ENCODE peak calls at places on chromosomes 6 and 20, in seven cellular contexts. O is fibroblast of lung, K is mesenchymal stem cell, P is HCT116, F is IMR-90, E is mammary epithelial cell, M is neuronal stem cell. U is an unnamed sample.

GRCh38 chr6:139943391-139943790 is 568.9 kb upstream of the CITED2 start:
- DNase-seq in F (peak), K (peak), O (peak), P (no peak), M (no peak), E (peak), U (peak)

GRCh38 chr6:11218077-11218392 is 14.4 kb downstream of the NEDD9 start:
- DNase-seq in M (no peak), O (no peak), F (no peak), P (no peak), K (no peak), E (no peak), U (no peak)

GRCh38 chr20:24837721-24838456 is 111.2 kb upstream of the CST7 start:
- DNase-seq in P (no peak), K (peak), M (no peak), E (peak), O (peak), F (peak), U (no peak)

GRCh38 chr6:81857812-81858211 is 105.3 kb upstream of the TENT5A start:
- DNase-seq in F (no peak), M (no peak), K (no peak), O (no peak), P (no peak), E (no peak), U (peak)

GRCh38 chr6:39273394-39273793 is 40.8 kb downstream of the KCNK17 start:
- DNase-seq in F (no peak), P (no peak), O (no peak), E (no peak), M (no peak), K (no peak), U (no peak)

GRCh38 chr20:58141971-58142842 is 86.2 kb downstream of the ANKRD60 start:
- DNase-seq in M (no peak), K (no peak), E (no peak), P (no peak), F (no peak), O (no peak), U (no peak)

GRCh38 chr20:23547613-23548012 is 20.7 kb downstream of the CST9L start:
- DNase-seq in P (no peak), F (no peak), O (no peak), M (no peak), K (no peak), E (no peak), U (no peak)

GRCh38 chr20:58523916-58524315 is 8.7 kb upstream of the APCDD1L start:
- DNase-seq in O (peak), E (no peak), P (no peak), F (peak), M (no peak), K (peak), U (no peak)

GRCh38 chr20:59723607-59724456 is 119.5 kb downstream of the PHACTR3 start:
- DNase-seq in P (no peak), F (no peak), M (no peak), E (peak), O (no peak), K (no peak), U (no peak)

GRCh38 chr6:16819752-16820151 is 58.5 kb upstream of the ATXN1 start:
- DNase-seq in M (no peak), E (no peak), P (no peak), K (no peak), F (peak), O (peak), U (no peak)

GRCh38 chr6:166903027-166903426 is 53.3 kb downstream of the RNASET2 start:
- DNase-seq in O (no peak), E (no peak), P (no peak), K (no peak), M (no peak), F (no peak), U (no peak)

GRCh38 chr20:42987376-42988114 is 202.2 kb downstream of the PTPRT start:
- DNase-seq in P (no peak), E (no peak), F (no peak), O (no peak), K (no peak), M (no peak), U (no peak)

GRCh38 chr6:29641430-29642213 is 8.6 kb upstream of the GABBR1 start:
- DNase-seq in K (no peak), E (peak), O (no peak), F (no peak), P (no peak), M (no peak), U (no peak)

GRCh38 chr6:14791525-14791924 is 454.3 kb upstream of the JARID2 start:
- DNase-seq in K (peak), O (peak), P (no peak), M (no peak), E (peak), F (peak), U (peak)

GRCh38 chr6:15132854-15133670 is 112.8 kb upstream of the JARID2 start:
- DNase-seq in K (peak), M (no peak), P (peak), E (peak), F (peak), O (peak), U (no peak)

GRCh38 chr20:26208296-26209091 is 511.8 kb upstream of the ZNF337 start:
- DNase-seq in F (no peak), M (peak), K (peak), O (no peak), E (peak), P (no peak), U (no peak)

GRCh38 chr6:165769884-165770283 is 106.8 kb upstream of the PDE10A start:
- DNase-seq in P (no peak), M (no peak), O (no peak), E (no peak), K (no peak), F (no peak), U (no peak)

GRCh38 chr6:150840185-150840584 is 25.3 kb upstream of the MTHFD1L start:
- DNase-seq in F (peak), M (no peak), O (no peak), K (no peak), E (no peak), P (no peak), U (no peak)

GRCh38 chr6:128111096-128111495 is 210.2 kb upstream of the THEMIS start:
- DNase-seq in F (peak), K (no peak), P (no peak), M (no peak), E (no peak), O (peak), U (no peak)

GRCh38 chr6:21496275-21496674 is 97.3 kb upstream of the SOX4 start:
- DNase-seq in K (no peak), P (no peak), F (no peak), E (no peak), O (peak), M (no peak), U (no peak)

GRCh38 chr6:111709615-111710398 is 104.1 kb upstream of the TRAF3IP2 start:
- DNase-seq in P (peak), F (peak), O (peak), M (peak), E (peak), K (peak), U (peak)

GRCh38 chr6:24721461-24722215 is 2.7 kb upstream of the C6orf62 start:
- DNase-seq in F (peak), P (no peak), E (no peak), M (no peak), K (no peak), O (no peak), U (no peak)

GRCh38 chr20:47392721-47393073 is 36.2 kb upstream of the ZMYND8 start:
- DNase-seq in E (peak), F (peak), P (no peak), O (no peak), K (peak), M (no peak), U (no peak)
- H3K9ac ChIP-seq in E (peak), F (no peak), P (no peak), O (no peak), K (peak), M (no peak), U (no peak)

GRCh38 chr20:1894471-1894950 is 696 bp upstream of the SIRPA start:
- DNase-seq in E (peak), P (no peak), F (peak), M (peak), K (peak), O (peak), U (no peak)
- H3K9ac ChIP-seq in E (peak), P (peak), F (peak), M (peak), K (peak), O (peak), U (peak)

DNA sequence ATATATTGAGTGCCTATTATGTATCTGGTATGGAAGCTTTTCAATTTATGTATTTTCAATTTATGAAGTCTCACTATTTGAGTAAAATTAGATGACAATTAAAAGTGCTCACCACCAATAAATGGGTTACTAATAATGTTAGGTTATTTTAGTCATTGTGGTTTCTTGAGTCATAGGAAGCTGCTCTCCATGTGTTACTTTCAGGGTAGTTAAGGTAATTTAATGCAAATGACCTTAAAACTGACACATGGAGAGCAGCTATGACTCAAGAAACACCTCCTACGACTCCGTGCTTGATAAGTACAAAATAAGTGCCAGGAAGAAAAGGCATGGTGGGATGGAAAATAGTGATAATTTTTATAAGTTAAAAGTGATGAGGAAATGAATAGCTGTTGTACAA is 16.5 kb upstream of the TINAG start:
- DNase-seq in O (peak), F (peak), M (no peak), K (peak), E (peak), P (no peak), U (no peak)
- H3K9ac ChIP-seq in O (no peak), F (no peak), M (no peak), K (peak), E (peak), P (no peak), U (no peak)

GRCh38 chr20:56855693-56856092 is 226.6 kb downstream of the TFAP2C start:
- DNase-seq in K (no peak), M (no peak), E (no peak), P (no peak), O (no peak), F (no peak), U (no peak)

GRCh38 chr20:56859751-56860366 is 230.8 kb downstream of the TFAP2C start:
- DNase-seq in E (no peak), O (no peak), M (no peak), K (peak), P (no peak), F (no peak), U (no peak)

GRCh38 chr20:56861590-56861989 is 232.5 kb downstream of the TFAP2C start:
- DNase-seq in F (no peak), P (no peak), K (no peak), O (no peak), E (no peak), M (no peak), U (no peak)

GRCh38 chr20:56860413-56860812 is 231.3 kb downstream of the TFAP2C start:
- DNase-seq in P (no peak), M (no peak), F (no peak), E (no peak), O (no peak), K (peak), U (no peak)

GRCh38 chr20:56859039-56859750 is 230.1 kb downstream of the TFAP2C start:
- DNase-seq in O (no peak), F (no peak), P (no peak), K (no peak), M (no peak), E (no peak), U (no peak)
- H3K9ac ChIP-seq in O (no peak), F (no peak), P (no peak), K (no peak), M (no peak), E (no peak), U (no peak)

GRCh38 chr6:42292002-42292735 is 74.5 kb upstream of the MRPS10 start:
- DNase-seq in P (peak), F (peak), E (peak), O (peak), K (peak), M (no peak), U (no peak)
- H3K9ac ChIP-seq in P (no peak), F (no peak), E (peak), O (no peak), K (peak), M (no peak), U (no peak)

GRCh38 chr6:106684011-106684410 is 54.6 kb downstream of the QRSL1 start:
- DNase-seq in F (no peak), P (no peak), E (no peak), M (no peak), O (no peak), K (no peak), U (no peak)
- H3K9ac ChIP-seq in F (no peak), P (no peak), E (no peak), M (no peak), O (no peak), K (no peak), U (no peak)

GRCh38 chr6:41577865-41578713 is 31.9 kb downstream of the FOXP4 start:
- DNase-seq in M (peak), E (peak), P (peak), K (peak), F (peak), O (peak), U (no peak)

GRCh38 chr6:41578714-41579610 is 32.8 kb downstream of the FOXP4 start:
- DNase-seq in E (no peak), P (no peak), M (peak), K (peak), F (peak), O (peak), U (no peak)

GRCh38 chr6:41575598-41575997 is 29.4 kb downstream of the FOXP4 start:
- DNase-seq in F (no peak), P (no peak), K (no peak), O (no peak), M (no peak), E (no peak), U (no peak)

GRCh38 chr6:41576667-41577066 is 30.5 kb downstream of the FOXP4 start:
- DNase-seq in F (no peak), O (no peak), E (no peak), K (no peak), M (no peak), P (no peak), U (no peak)

DNA sequence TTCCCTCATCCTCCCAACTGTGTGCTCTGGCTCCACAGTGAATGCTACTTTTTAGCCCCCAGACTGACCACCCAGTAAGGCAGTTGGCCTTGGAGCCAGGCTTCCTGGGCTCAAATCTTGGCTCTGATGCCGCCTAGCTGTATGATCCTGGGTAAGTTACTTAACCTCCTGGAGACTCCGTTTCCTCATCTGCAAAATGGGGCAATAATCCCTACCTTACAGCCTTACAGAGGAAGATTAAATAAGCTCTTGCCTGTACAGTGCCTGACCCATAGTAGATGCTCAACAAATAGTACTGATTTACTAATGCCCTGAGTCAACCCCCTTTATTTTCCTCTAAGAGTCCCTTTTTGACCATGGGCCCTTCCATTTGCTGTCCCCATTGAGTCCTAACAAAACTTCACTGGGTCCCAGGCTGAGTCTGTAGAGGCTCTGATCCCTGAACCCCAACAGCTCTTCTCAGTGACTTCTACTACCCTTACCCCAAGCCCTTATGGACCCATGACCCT is 31.2 kb downstream of the FOXP4 start:
- DNase-seq in F (no peak), O (no peak), E (no peak), K (no peak), P (no peak), M (no peak), U (no peak)
- H3K9ac ChIP-seq in F (peak), O (no peak), E (no peak), K (no peak), P (peak), M (no peak), U (no peak)

GRCh38 chr20:44279228-44279627 is 31.8 kb downstream of the FITM2 start:
- DNase-seq in O (peak), E (peak), K (no peak), M (no peak), P (no peak), F (peak), U (no peak)
- H3K9ac ChIP-seq in O (no peak), E (no peak), K (peak), M (no peak), P (no peak), F (no peak), U (no peak)

GRCh38 chr6:44157152-44157521 is 1.5 kb upstream of the CAPN11 start:
- DNase-seq in E (no peak), M (no peak), K (no peak), F (no peak), O (no peak), P (no peak), U (no peak)
- H3K9ac ChIP-seq in E (no peak), M (no peak), K (no peak), F (no peak), O (no peak), P (no peak), U (no peak)

DNA sequence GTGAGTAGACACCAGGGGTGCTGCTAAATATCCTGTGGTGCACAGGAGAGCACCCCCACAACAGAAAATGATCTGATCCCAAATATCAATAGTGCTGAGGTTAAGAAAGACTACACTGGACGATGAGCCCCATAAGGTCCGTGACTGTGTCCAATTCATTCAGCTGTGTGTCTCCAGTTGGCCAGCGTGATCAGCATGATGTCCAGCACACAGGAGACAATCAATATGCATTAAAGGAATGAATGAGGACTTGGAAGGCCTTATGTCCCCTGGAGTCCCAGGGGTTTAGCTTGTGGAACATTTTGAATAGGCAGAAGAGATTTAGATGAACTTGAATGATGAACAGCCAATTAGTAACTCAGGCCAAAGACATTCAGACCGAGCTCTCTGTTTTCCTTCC is 6.3 kb downstream of the PPP1R16B start:
- DNase-seq in M (no peak), K (no peak), P (no peak), F (no peak), E (no peak), O (no peak), U (no peak)
- H3K9ac ChIP-seq in M (no peak), K (no peak), P (no peak), F (no peak), E (no peak), O (no peak), U (no peak)

U was measured in SK-N-MC.